ENCODE peak calls at places on chromosomes 16 and 17, in five cellular contexts. X, N, S, M and A are unnamed samples.

GRCh38 chr16:82042841-82043240 is 7.8 kb downstream of the HSD17B2 start:
- DNase-seq in M (no peak), X (no peak), S (no peak), N (no peak), A (no peak)

GRCh38 chr16:53457670-53458069 is 23.4 kb downstream of the RBL2 start:
- DNase-seq in S (no peak), M (no peak), X (no peak), N (peak), A (no peak)

GRCh38 chr16:13630292-13630850 is 289.6 kb upstream of the ERCC4 start:
- DNase-seq in X (no peak), M (no peak), N (no peak), S (no peak), A (no peak)

GRCh38 chr16:25256821-25257503 is 683 bp downstream of the ZKSCAN2 start:
- DNase-seq in S (peak), X (no peak), M (no peak), N (no peak), A (peak)

GRCh38 chr17:57499648-57500049 is 243.3 kb downstream of the MSI2 start:
- DNase-seq in S (peak), X (no peak), M (no peak), N (no peak), A (peak)

GRCh38 chr16:30004424-30004776 is 6.4 kb downstream of the DOC2A start:
- DNase-seq in S (no peak), X (no peak), M (no peak), N (no peak), A (no peak)

GRCh38 chr17:57892820-57893595 is 43.2 kb upstream of the MRPS23 start:
- DNase-seq in N (no peak), M (peak), S (peak), X (peak), A (no peak)

GRCh38 chr16:89619880-89620279 is 6.4 kb downstream of the DPEP1 start:
- DNase-seq in X (no peak), S (no peak), M (no peak), N (no peak), A (no peak)

GRCh38 chr16:28609631-28610594 is at the start of gene SULT1A1:
- DNase-seq in X (no peak), S (peak), N (no peak), M (no peak), A (peak)

GRCh38 chr16:85715169-85716015 is 26.6 kb upstream of the GINS2 start:
- DNase-seq in N (no peak), M (no peak), S (no peak), X (no peak), A (no peak)

GRCh38 chr17:38600416-38600815 is 5.3 kb downstream of the SRCIN1 start:
- DNase-seq in X (no peak), S (no peak), N (no peak), M (no peak), A (no peak)

GRCh38 chr17:48023408-48024148 is 14.0 kb downstream of the COPZ2 start:
- DNase-seq in S (peak), X (peak), N (no peak), M (peak), A (no peak)

GRCh38 chr17:33990943-33991706 is 264.0 kb upstream of the CCL2 start:
- DNase-seq in N (no peak), X (no peak), M (no peak), S (no peak), A (peak)

GRCh38 chr16:68445458-68445857 is 2.9 kb downstream of the SMPD3 start:
- DNase-seq in M (peak), S (peak), X (peak), N (peak), A (peak)

GRCh38 chr17:44502598-44503079 is 567 bp downstream of the GPATCH8 start:
- DNase-seq in X (no peak), M (no peak), N (no peak), S (no peak), A (peak)

GRCh38 chr16:27977966-27978365 is 85.5 kb downstream of the GSG1L start:
- DNase-seq in X (no peak), M (no peak), N (no peak), S (no peak), A (no peak)

GRCh38 chr17:65294184-65294719 is 157.1 kb downstream of the RGS9 start:
- DNase-seq in X (peak), N (no peak), S (peak), M (peak), A (peak)

GRCh38 chr17:55275894-55276804 is 11.4 kb downstream of the HLF start:
- DNase-seq in N (no peak), X (no peak), M (no peak), S (peak), A (no peak)

GRCh38 chr17:37506678-37507077 is 17.0 kb downstream of the DUSP14 start:
- DNase-seq in X (peak), N (no peak), S (peak), M (peak), A (peak)

GRCh38 chr17:49031965-49032928 is 35.1 kb downstream of the IGF2BP1 start:
- DNase-seq in X (peak), M (peak), N (peak), S (peak), A (peak)

GRCh38 chr16:27566417-27566816 is 16.5 kb downstream of the KATNIP start:
- DNase-seq in X (no peak), M (no peak), N (no peak), S (no peak), A (peak)

GRCh38 chr16:89041571-89042481 is 51.8 kb upstream of the ACSF3 start:
- DNase-seq in N (no peak), X (no peak), M (no peak), S (no peak), A (no peak)

GRCh38 chr16:29696881-29697331 is 17.9 kb downstream of the QPRT start:
- DNase-seq in N (no peak), S (no peak), X (no peak), M (no peak), A (no peak)

GRCh38 chr17:32882734-32883133 is 5.8 kb upstream of the MYO1D start:
- DNase-seq in M (no peak), S (no peak), X (no peak), N (no peak), A (peak)

GRCh38 chr17:49035470-49036269 is 38.5 kb downstream of the IGF2BP1 start:
- DNase-seq in X (peak), M (peak), N (no peak), S (no peak), A (peak)

GRCh38 chr17:6365187-6365943 is 69.6 kb downstream of the AIPL1 start:
- DNase-seq in M (peak), X (no peak), N (no peak), S (no peak), A (no peak)

GRCh38 chr17:75843577-75844529 is at the start of gene UNC13D:
- DNase-seq in X (no peak), M (no peak), N (no peak), S (peak), A (peak)

GRCh38 chr17:66076546-66077190 is 115.3 kb downstream of the CEP112 start:
- DNase-seq in S (no peak), N (no peak), M (no peak), X (no peak), A (no peak)

GRCh38 chr17:57988301-57989010 is 402 bp upstream of the VEZF1 start:
- DNase-seq in N (no peak), X (peak), M (peak), S (no peak), A (peak)

DNA sequence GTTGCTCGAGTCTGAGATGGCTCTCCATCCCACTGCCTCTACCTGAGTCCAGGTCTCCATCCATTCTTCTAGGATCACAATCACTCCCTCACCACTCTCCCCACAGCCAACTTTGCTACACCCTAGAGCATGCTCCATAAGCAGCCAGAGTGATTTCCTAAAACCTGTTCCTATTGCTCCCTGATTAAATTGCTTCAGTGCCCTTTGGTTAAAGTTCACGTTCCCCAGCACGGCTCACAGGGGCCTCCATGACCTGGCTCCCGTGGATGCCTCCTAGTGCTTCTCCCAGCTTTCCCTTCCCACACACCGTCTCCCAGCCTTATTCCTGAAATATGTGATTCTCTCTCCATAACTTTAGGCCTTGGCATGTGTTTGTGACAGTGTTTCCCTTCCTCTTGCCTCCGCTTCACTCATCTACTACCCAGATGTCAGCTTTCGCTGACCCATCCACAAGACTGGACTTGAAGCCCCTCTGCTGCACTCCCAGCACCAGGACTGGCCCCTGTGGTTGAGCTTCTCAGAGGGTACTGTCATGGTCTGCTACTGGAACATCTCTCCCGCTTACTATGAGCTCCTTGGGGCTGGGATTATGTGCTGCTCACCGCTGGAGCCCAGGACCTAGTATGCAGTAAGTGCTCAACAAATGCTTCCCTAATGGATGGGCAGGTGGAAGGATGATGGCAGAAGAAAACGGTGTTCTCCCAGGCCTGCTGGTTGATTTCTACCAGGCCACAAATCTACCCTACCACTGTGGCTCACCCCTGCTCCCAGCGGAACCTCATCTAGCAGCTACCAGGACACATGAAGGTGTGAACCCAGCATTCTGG is 17.9 kb downstream of the MYO18A start:
- DNase-seq in X (no peak), N (no peak), M (no peak), S (no peak), A (no peak)
- H3K4me2 ChIP-seq in X (no peak), N (no peak), M (no peak), S (no peak), A (peak)

DNA sequence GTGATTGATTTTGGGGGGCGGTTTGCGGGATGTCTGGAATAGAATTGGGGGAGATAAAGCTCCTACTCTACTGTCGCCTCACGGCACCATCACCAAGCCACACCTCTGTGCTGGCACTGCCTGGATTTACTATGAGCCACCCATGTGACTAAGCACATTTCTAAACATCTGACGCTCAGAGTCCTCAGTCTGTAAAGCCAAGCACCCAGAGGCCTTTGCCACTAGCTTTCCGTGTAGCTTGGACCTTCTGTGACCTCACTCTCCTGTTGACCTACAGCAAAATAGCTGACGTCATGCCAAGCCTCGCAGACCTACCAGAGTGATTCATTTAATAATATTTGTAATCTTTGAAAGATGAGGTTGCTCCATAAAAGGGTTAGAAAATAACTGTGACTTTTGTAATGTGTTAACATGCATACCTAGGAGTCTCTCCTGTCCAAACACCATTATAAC is 38.5 kb upstream of the MYOCD start:
- DNase-seq in N (no peak), M (no peak), X (no peak), S (peak), A (no peak)
- TF ChIP-seq ATF3 in N (no peak), M (no peak), X (no peak), S (no peak), A (no peak)

GRCh38 chr16:78446486-78446885 is 347.0 kb downstream of the WWOX start:
- DNase-seq in N (no peak), S (no peak), M (no peak), X (no peak), A (no peak)

GRCh38 chr16:78443780-78444422 is 344.4 kb downstream of the WWOX start:
- DNase-seq in N (no peak), X (no peak), M (peak), S (no peak), A (peak)

GRCh38 chr16:78447164-78447563 is 347.7 kb downstream of the WWOX start:
- DNase-seq in M (no peak), N (no peak), S (no peak), X (no peak), A (no peak)

GRCh38 chr16:78452030-78452429 is 352.6 kb downstream of the WWOX start:
- DNase-seq in M (no peak), S (no peak), X (no peak), N (no peak), A (no peak)

GRCh38 chr16:78448658-78449327 is 349.3 kb downstream of the WWOX start:
- DNase-seq in M (no peak), S (no peak), N (no peak), X (no peak), A (no peak)
- H3K4me2 ChIP-seq in M (peak), S (no peak), N (no peak), X (no peak), A (no peak)

GRCh38 chr16:84442416-84443145 is 61.9 kb downstream of the MEAK7 start:
- DNase-seq in X (no peak), N (no peak), S (no peak), M (no peak), A (no peak)
- TF ChIP-seq ATF3 in X (no peak), N (no peak), S (no peak), M (no peak), A (no peak)

GRCh38 chr17:62701706-62702085 is 74.2 kb downstream of the MRC2 start:
- DNase-seq in N (no peak), X (no peak), S (no peak), M (no peak), A (no peak)
- H3K4me2 ChIP-seq in N (no peak), X (no peak), S (peak), M (no peak), A (no peak)

GRCh38 chr17:72338304-72338703 is 217.5 kb downstream of the SOX9 start:
- DNase-seq in N (no peak), X (no peak), S (no peak), M (no peak), A (no peak)

GRCh38 chr17:72336804-72337070 is 215.9 kb downstream of the SOX9 start:
- DNase-seq in N (no peak), X (no peak), S (no peak), M (no peak), A (no peak)

GRCh38 chr17:72333570-72333969 is 212.8 kb downstream of the SOX9 start:
- DNase-seq in M (no peak), S (no peak), X (no peak), N (no peak), A (no peak)

GRCh38 chr17:72334205-72334604 is 213.4 kb downstream of the SOX9 start:
- DNase-seq in N (no peak), M (no peak), S (no peak), X (no peak), A (no peak)

GRCh38 chr17:72336026-72336803 is 215.4 kb downstream of the SOX9 start:
- DNase-seq in X (no peak), M (peak), S (no peak), N (no peak), A (no peak)
- TF ChIP-seq ATF3 in X (no peak), M (no peak), S (no peak), N (no peak), A (no peak)

GRCh38 chr16:79534143-79534542 is 66.4 kb downstream of the MAF start:
- DNase-seq in N (no peak), M (no peak), S (no peak), X (no peak), A (no peak)

GRCh38 chr16:79536958-79537357 is 63.6 kb downstream of the MAF start:
- DNase-seq in S (no peak), N (no peak), X (no peak), M (no peak), A (no peak)

GRCh38 chr16:79535130-79535529 is 65.4 kb downstream of the MAF start:
- DNase-seq in S (no peak), M (no peak), X (no peak), N (no peak), A (no peak)

GRCh38 chr16:79540825-79541595 is 59.5 kb downstream of the MAF start:
- DNase-seq in N (no peak), X (no peak), M (no peak), S (no peak), A (no peak)

GRCh38 chr16:79537584-79537983 is 63.0 kb downstream of the MAF start:
- DNase-seq in S (no peak), M (no peak), N (no peak), X (no peak), A (no peak)
- H3K4me2 ChIP-seq in S (no peak), M (no peak), N (no peak), X (no peak), A (no peak)

DNA sequence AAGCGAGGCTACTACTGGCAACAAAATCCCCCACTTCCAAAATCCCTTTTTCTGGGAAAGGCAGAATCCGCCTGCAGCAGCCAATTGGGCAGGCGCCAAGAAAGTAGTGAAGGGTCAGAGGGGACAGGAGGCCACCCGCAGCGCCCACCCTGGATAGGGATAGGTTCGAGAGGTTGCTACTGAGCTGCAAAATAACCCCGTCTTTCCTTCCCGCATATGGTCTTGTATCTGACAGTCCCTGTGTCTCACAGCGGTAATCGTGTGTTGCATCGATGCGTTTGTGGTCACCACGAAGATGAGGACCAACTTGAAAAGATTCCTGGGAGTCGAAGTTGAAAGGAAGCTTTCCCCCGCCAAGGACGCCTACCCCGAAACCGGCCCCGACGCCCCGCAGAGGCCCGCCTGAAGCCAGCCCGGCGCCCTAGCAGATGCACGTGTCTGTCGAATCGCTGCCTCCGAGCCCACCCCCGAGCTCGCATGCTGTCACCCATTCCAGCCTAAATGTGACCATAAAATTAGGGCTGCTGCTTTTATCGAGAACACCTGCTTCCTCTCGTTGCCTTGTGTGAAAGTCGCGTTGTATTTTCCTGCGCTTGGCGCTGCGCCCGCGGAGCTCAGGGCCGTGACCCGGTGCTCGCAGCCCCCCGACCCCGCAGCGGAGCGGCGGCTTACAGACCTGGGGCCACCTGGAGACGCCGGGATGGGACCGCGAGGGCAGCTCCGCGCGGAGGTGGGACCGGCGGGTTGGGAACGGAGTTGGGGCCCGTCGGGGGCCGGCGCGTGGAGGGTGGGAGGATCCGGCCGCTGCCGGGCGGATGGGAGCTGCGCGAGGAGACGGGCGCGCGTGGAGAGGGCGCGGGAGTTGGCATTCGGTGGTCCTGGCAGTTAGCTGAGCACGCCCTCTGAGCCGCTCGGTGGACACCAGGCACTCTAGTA is at the start of gene CMTM2:
- DNase-seq in X (no peak), S (no peak), N (no peak), M (peak), A (no peak)
- TF ChIP-seq ATF3 in X (no peak), S (no peak), N (no peak), M (no peak), A (no peak)

DNA sequence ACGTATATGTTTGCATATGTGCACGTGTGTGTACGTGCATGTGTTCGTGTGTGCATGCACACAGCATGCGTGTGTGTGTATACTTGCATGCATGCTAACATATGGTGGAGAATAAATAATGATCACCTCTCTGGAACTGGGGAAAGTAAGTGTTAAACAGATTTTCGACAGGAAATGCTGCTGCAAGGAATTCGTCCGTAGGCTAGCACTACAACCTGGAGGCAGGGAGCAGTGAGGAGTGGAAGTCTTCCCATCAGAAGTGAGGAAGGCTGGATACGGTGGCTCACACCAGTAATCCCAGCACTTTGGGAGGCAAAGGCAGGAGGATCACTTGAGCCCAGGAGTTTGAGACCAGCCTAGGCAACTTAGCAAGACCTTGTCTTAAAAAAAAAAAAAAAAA is 4.8 kb upstream of the CSNK1D start:
- DNase-seq in X (no peak), M (no peak), S (no peak), N (no peak), A (no peak)
- H3K4me2 ChIP-seq in X (no peak), M (no peak), S (no peak), N (no peak), A (no peak)